ENCODE peak calls at places on chromosome 10, in four cellular contexts. Q is breast epithelium, J is MM.1S, G is psoas muscle. R is an unnamed sample.
A peak's percentile ranks its signal among the peaks of the same experiment; 100 is the strongest.

GRCh38 chr10:99531696-99532050 is 1.1 kb upstream of the NKX2-3 start:
- DNase-seq in Q (no peak), J (no peak), G (no peak), R (no peak)

GRCh38 chr10:53276797-53277196 is 504.2 kb upstream of the MBL2 start:
- DNase-seq in Q (no peak), J (no peak), G (no peak), R (no peak)

GRCh38 chr10:77177589-77177988 is 460.0 kb downstream of the KCNMA1 start:
- DNase-seq in Q (no peak), J (peak; percentile 43), G (no peak), R (no peak)

GRCh38 chr10:118633801-118634200 is 38.4 kb upstream of the PRLHR start:
- DNase-seq in Q (no peak), J (no peak), G (no peak), R (no peak)

GRCh38 chr10:104197364-104197763 is 34.8 kb downstream of the CFAP43 start:
- DNase-seq in Q (no peak), J (no peak), G (no peak), R (no peak)

GRCh38 chr10:130652544-130652943 is 516.4 kb downstream of the GLRX3 start:
- DNase-seq in Q (no peak), J (no peak), G (no peak), R (no peak)

GRCh38 chr10:110502072-110502845 is 4.6 kb downstream of the DUSP5 start:
- DNase-seq in Q (no peak), J (peak; percentile 36), G (no peak), R (no peak)

GRCh38 chr10:97689637-97690036 is 2.6 kb upstream of the AVPI1 start:
- DNase-seq in Q (no peak), J (no peak), G (no peak), R (no peak)

GRCh38 chr10:88114368-88114767 is 250.9 kb downstream of the PTEN start:
- DNase-seq in Q (no peak), J (peak; percentile 70), G (peak; percentile 31), R (no peak)

GRCh38 chr10:1403508-1404230 is 333.7 kb downstream of the ADARB2 start:
- DNase-seq in Q (no peak), J (no peak), G (no peak), R (peak; percentile 46)

GRCh38 chr10:57218382-57218781 is 857.3 kb upstream of the ZWINT start:
- DNase-seq in Q (no peak), J (no peak), G (no peak), R (no peak)

GRCh38 chr10:33735463-33735862 is 401.0 kb upstream of the NRP1 start:
- DNase-seq in Q (no peak), J (peak; percentile 25), G (no peak), R (no peak)

GRCh38 chr10:122373713-122374112 is 795 bp upstream of the PLEKHA1 start:
- DNase-seq in Q (no peak), J (no peak), G (no peak), R (no peak)

GRCh38 chr10:50385610-50386009 is 134.3 kb upstream of the ASAH2 start:
- DNase-seq in Q (peak; percentile 26), J (no peak), G (peak; percentile 18), R (no peak)

GRCh38 chr10:68561804-68562649 is 1.9 kb downstream of the TET1 start:
- DNase-seq in Q (no peak), J (no peak), G (no peak), R (no peak)

GRCh38 chr10:70494966-70495365 is 16.4 kb downstream of the PALD1 start:
- DNase-seq in Q (no peak), J (peak; percentile 69), G (peak; percentile 27), R (no peak)

GRCh38 chr10:32156031-32156495 is 99.8 kb upstream of the KIF5B start:
- DNase-seq in Q (no peak), J (no peak), G (no peak), R (no peak)

GRCh38 chr10:50552771-50553535 is 70.8 kb downstream of the SGMS1 start:
- DNase-seq in Q (no peak), J (no peak), G (no peak), R (no peak)

GRCh38 chr10:102397222-102398171 is 2.0 kb downstream of the NFKB2 start:
- DNase-seq in Q (no peak), J (no peak), G (no peak), R (no peak)

GRCh38 chr10:130359711-130360110 is 223.5 kb downstream of the GLRX3 start:
- DNase-seq in Q (no peak), J (no peak), G (no peak), R (no peak)

GRCh38 chr10:73629165-73629564 is 12.1 kb downstream of the MYOZ1 start:
- DNase-seq in Q (no peak), J (no peak), G (no peak), R (no peak)

GRCh38 chr10:3239920-3240909 is 67.6 kb upstream of the PITRM1 start:
- DNase-seq in Q (no peak), J (no peak), G (no peak), R (no peak)

GRCh38 chr10:99854860-99855259 is 72.4 kb downstream of the ABCC2 start:
- DNase-seq in Q (no peak), J (no peak), G (no peak), R (no peak)

GRCh38 chr10:13473986-13474385 is 54.8 kb downstream of the BEND7 start:
- DNase-seq in Q (no peak), J (no peak), G (no peak), R (no peak)

GRCh38 chr10:1287493-1288480 is 231.6 kb downstream of the WDR37 start:
- DNase-seq in Q (no peak), J (no peak), G (no peak), R (no peak)

GRCh38 chr10:129274928-129275474 is 192.0 kb upstream of the MGMT start:
- DNase-seq in Q (no peak), J (no peak), G (no peak), R (no peak)

GRCh38 chr10:101495324-101495925 is 92.6 kb downstream of the POLL start:
- DNase-seq in Q (no peak), J (peak; percentile 63), G (no peak), R (no peak)

GRCh38 chr10:6543431-6544005 is 36.6 kb downstream of the PRKCQ start:
- DNase-seq in Q (no peak), J (peak; percentile 62), G (no peak), R (no peak)
- H3K4me1 ChIP-seq in Q (no peaks in the 10 kb centered on the region), J (peaks cover 10% of the 10 kb centered on the region), G (peaks cover 4% of the 10 kb centered on the region), R (no peaks in the 10 kb centered on the region)

DNA sequence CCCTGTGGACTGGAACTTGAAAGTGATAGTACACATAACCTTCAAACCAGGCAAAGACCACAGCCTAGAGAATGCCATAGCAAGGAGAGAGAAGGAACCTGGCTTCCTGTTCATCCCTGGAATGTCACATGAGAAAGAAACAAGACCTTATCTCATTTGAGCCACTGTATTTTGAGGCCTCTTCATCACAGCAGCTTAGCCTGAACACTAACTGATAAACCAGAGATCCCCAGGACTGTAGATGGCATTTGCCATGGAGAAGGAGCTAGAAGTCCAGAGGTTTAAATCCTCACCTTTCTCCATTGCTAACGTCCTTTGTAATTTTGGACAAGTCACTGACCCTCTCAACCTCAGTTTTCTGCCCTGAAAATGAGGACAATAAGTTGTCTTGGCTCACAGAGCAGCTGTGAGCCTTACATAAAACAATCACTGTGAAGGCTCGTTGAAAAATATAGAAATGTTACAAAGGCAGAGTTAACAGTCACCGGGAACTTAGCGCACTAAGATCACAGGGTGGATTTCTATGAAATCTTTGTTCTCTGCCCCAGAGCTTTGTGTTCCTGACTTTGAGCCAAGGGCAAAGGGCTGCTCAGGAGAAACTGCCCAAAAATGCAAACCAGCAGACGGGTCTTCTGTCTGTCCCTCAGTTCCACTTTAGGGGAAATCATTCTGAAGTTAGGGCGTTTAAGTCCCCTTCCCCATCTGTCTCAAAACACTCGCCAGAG is 197.0 kb downstream of the USP6NL start:
- DNase-seq in Q (no peak), J (no peak), G (no peak), R (no peak)
- H3K27ac ChIP-seq in Q (no peak overlapping the region), J (no peak overlapping the region), G (no peak overlapping the region), R (no peak overlapping the region)

DNA sequence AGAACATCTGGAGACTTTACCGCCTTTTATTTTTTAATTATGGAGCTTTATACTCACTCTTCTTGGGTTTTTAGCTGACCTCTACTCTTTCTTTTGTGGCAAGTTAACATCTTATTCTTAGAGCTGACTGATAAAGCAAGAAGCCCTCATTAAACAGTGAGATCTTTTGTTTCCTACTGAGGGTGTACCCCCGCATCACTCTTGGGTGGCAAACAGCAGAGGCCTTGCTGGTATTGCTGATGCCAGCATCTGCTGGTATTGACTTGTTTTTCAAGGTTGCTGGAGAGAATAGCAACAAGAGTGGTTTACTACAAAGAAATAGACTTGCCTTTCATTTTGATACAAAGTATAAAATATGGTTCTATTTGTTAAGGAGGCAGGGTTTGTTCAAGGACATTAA is 154.7 kb downstream of the ARID5B start:
- DNase-seq in Q (no peak), J (no peak), G (no peak), R (no peak)
- H3K4me3 ChIP-seq in Q (peak overlapping the region; percentile 66), J (no peak overlapping the region), G (peak overlapping the region; percentile 83), R (peak overlapping the region; percentile 34)

GRCh38 chr10:89357096-89357495 is 20.8 kb upstream of the IFIT1B start:
- DNase-seq in Q (no peak), J (no peak), G (no peak), R (no peak)

GRCh38 chr10:89352039-89352597 is 24.3 kb downstream of the IFIT3 start:
- DNase-seq in Q (peak; percentile 21), J (peak; percentile 82), G (no peak), R (no peak)

GRCh38 chr10:89351402-89352038 is 23.7 kb downstream of the IFIT3 start:
- DNase-seq in Q (no peak), J (peak; percentile 73), G (no peak), R (no peak)

GRCh38 chr10:89355373-89355772 is 22.5 kb upstream of the IFIT1B start:
- DNase-seq in Q (no peak), J (no peak), G (no peak), R (no peak)

GRCh38 chr10:89352802-89353201 is 25.0 kb downstream of the IFIT3 start:
- DNase-seq in Q (no peak), J (no peak), G (no peak), R (no peak)
- H3K4me1 ChIP-seq in Q (no peaks in the 10 kb centered on the region), J (peaks cover 28% of the 10 kb centered on the region), G (peaks cover 27% of the 10 kb centered on the region), R (no peaks in the 10 kb centered on the region)

GRCh38 chr10:124708922-124709520 is 35.2 kb downstream of the FAM53B start:
- DNase-seq in Q (no peak), J (no peak), G (no peak), R (no peak)

GRCh38 chr10:124709862-124710261 is 34.3 kb downstream of the FAM53B start:
- DNase-seq in Q (no peak), J (no peak), G (peak; percentile 58), R (no peak)

GRCh38 chr10:124710266-124710881 is 33.8 kb downstream of the FAM53B start:
- DNase-seq in Q (no peak), J (no peak), G (no peak), R (no peak)

GRCh38 chr10:124712704-124713407 is 31.3 kb downstream of the FAM53B start:
- DNase-seq in Q (no peak), J (no peak), G (no peak), R (no peak)

DNA sequence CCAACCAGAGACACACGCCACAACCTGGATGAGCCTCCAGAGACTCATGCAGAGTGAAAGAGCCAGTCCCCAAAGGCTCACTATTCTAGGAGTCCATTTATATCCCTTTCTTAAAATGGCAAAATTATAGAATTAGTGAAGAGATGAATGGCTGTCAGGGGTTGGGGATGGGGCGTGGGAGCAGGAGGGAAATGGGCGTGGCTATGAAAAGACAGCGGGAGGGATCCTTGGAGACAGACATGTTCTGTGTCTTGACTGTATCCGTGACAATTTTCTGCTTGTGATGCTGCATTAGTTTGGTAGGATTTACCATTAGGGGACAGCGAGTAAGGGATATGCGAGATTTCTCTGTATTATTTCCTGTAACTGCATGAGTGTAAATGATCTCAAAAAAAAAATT is 33.0 kb downstream of the FAM53B start:
- DNase-seq in Q (no peak), J (no peak), G (no peak), R (no peak)
- H3K27ac ChIP-seq in Q (peak overlapping the region; percentile 40), J (no peak overlapping the region), G (peak overlapping the region; percentile 41), R (no peak overlapping the region)